ENCODE peak calls at places on chromosomes 2 and 18, in seven cellular contexts. V, P, U, Q, H, T and L are unnamed samples.

GRCh38 chr2:21821697-21822227 is 698.0 kb downstream of the TDRD15 start:
- DNase-seq in P (no peak), U (no peak), H (no peak), Q (no peak), T (no peak), V (no peak), L (no peak)

GRCh38 chr2:230991598-230991997 is 4.3 kb upstream of the SPATA3 start:
- DNase-seq in V (no peak), U (no peak), P (no peak), Q (no peak), H (no peak), T (no peak), L (no peak)

GRCh38 chr2:2331905-2332280 is 818 bp upstream of the MYT1L start:
- DNase-seq in U (no peak), V (no peak), P (no peak), T (no peak), Q (peak; percentile 83), H (peak; percentile 5), L (no peak)

GRCh38 chr2:219471476-219472371 is 27.0 kb upstream of the GMPPA start:
- DNase-seq in T (no peak), P (no peak), H (no peak), Q (no peak), V (no peak), U (no peak), L (no peak)

GRCh38 chr2:149920389-149920788 is 332.8 kb upstream of the MMADHC start:
- DNase-seq in V (no peak), P (no peak), T (no peak), Q (no peak), H (no peak), U (no peak), L (no peak)

GRCh38 chr2:129907256-129907973 is 72.1 kb upstream of the RAB6C start:
- DNase-seq in T (no peak), P (no peak), V (no peak), Q (peak; percentile 3), H (no peak), U (peak; percentile 29), L (no peak)

GRCh38 chr2:195671563-195671962 is 14.5 kb downstream of the SLC39A10 start:
- DNase-seq in Q (no peak), P (no peak), T (no peak), U (no peak), H (no peak), V (no peak), L (no peak)

GRCh38 chr2:170492010-170492409 is 223.1 kb upstream of the SP5 start:
- DNase-seq in V (no peak), P (no peak), Q (no peak), H (no peak), T (no peak), U (no peak), L (no peak)

GRCh38 chr2:33342171-33342570 is 134.3 kb upstream of the RASGRP3 start:
- DNase-seq in Q (no peak), H (no peak), P (no peak), V (no peak), U (no peak), T (no peak), L (no peak)

GRCh38 chr2:74373189-74373588 is 6.9 kb downstream of the DCTN1 start:
- DNase-seq in H (peak; percentile 42), T (no peak), P (no peak), Q (peak; percentile 53), U (no peak), V (no peak), L (no peak)

GRCh38 chr2:24021122-24021998 is 11.5 kb downstream of the MFSD2B start:
- DNase-seq in T (no peak), P (peak; percentile 61), H (peak; percentile 17), U (no peak), V (peak; percentile 96), Q (peak; percentile 85), L (peak; percentile 64)

DNA sequence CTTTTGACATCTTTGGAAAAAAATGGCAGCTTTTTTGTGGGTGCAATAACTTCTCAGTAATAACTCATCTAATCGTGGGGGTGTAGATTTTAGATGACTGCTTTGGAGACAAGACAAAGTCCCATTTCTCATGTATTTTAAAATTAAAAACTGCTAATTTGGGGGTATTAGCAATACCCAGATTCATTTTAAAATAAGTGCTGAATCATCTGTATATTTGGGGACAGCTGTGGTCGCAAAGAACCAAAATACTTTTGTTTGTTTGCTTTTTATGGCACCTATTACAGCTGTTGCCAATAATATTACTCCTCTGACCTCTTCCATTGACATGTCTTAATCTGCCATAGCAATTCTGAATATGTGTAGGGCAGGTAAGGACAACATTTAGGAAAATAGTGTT is 45.4 kb downstream of the STAT1 start:
- DNase-seq in V (no peak), P (no peak), Q (no peak), U (no peak), H (no peak), T (no peak), L (no peak)
- H3K27ac ChIP-seq in V (no peak overlapping the region), P (no peak overlapping the region), Q (no peak overlapping the region), U (no peak overlapping the region), H (no peak overlapping the region), T (no peak overlapping the region), L (no peak overlapping the region)

GRCh38 chr2:25025996-25026530 is 15.8 kb upstream of the EFR3B start:
- DNase-seq in P (no peak), H (no peak), U (peak; percentile 5), V (no peak), Q (no peak), T (no peak), L (no peak)

GRCh38 chr2:25023333-25023732 is 18.5 kb upstream of the EFR3B start:
- DNase-seq in P (no peak), H (no peak), V (no peak), T (no peak), Q (no peak), U (no peak), L (no peak)

GRCh38 chr2:25021963-25022362 is 19.9 kb upstream of the EFR3B start:
- DNase-seq in V (no peak), T (no peak), P (no peak), H (no peak), Q (no peak), U (no peak), L (no peak)

GRCh38 chr2:25029183-25029554 is 12.7 kb upstream of the EFR3B start:
- DNase-seq in U (no peak), V (peak; percentile 60), T (no peak), H (no peak), Q (no peak), P (no peak), L (no peak)

DNA sequence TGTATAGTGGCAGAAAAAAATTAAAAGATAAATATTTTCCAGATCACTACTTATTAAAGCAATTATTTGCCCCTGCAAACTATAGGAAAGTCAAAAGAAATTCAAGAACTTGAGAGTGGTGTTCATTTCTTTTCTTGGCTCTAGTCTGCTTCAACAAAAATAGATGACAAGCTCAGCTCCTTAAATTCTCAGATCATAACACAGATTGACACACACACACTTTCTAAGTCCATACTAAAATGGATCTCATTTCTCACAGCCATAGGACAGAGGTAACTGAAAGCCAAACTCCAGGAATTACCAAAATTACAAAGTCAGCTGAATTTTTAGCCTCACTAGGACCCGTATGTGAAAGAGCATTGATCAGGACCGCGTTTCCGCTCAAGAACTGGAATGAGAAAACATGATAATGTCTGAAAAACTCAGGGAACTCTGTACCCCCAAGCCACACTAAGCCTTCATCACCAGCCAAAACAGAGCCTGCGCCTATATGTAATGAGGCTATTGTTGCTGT is 16.6 kb upstream of the EFR3B start:
- DNase-seq in Q (no peak), U (no peak), P (no peak), T (no peak), V (no peak), H (no peak), L (no peak)
- TF ChIP-seq CTCF in Q (no peak), U (no peak), P (no peak), T (no peak), V (no peak), H (no peak), L (no peak)

DNA sequence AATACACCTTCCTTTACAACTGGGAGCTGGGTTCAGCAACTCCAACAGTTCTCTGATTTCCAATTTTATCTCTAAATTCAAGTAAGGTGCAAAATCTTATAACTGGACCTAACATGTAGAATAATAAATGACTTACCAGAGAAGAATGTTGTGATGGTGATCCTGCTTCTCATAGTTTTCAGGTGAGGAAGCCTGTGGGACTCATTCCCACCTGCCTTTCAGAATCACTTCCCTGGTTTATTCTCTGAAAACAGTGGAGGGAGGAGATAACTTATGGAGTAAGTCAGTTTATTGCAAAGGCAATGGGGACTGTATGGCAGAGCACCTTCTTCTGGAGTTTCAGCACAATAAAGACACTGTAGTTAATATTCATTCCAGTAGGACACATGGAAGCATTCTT is 1188.2 kb upstream of the FAM98A start:
- DNase-seq in T (no peak), U (no peak), P (no peak), V (no peak), H (no peak), Q (no peak), L (peak; percentile 15)
- H3K27ac ChIP-seq in T (no peak overlapping the region), U (no peak overlapping the region), P (no peak overlapping the region), V (no peak overlapping the region), H (no peak overlapping the region), Q (no peak overlapping the region), L (no peak overlapping the region)

GRCh38 chr18:23636041-23636399 is 26.7 kb downstream of the ANKRD29 start:
- DNase-seq in Q (no peak), T (no peak), U (no peak), P (peak; percentile 31), H (no peak), V (no peak), L (no peak)

GRCh38 chr18:23643815-23644214 is 18.9 kb downstream of the ANKRD29 start:
- DNase-seq in H (no peak), P (no peak), U (no peak), Q (no peak), V (no peak), T (no peak), L (no peak)

GRCh38 chr18:23641937-23642666 is 20.6 kb downstream of the ANKRD29 start:
- DNase-seq in H (no peak), U (no peak), Q (no peak), T (no peak), P (no peak), V (no peak), L (no peak)

GRCh38 chr18:23641143-23641720 is 21.5 kb downstream of the ANKRD29 start:
- DNase-seq in U (no peak), V (no peak), T (no peak), H (no peak), P (no peak), Q (no peak), L (no peak)

GRCh38 chr18:23640023-23640422 is 22.7 kb downstream of the ANKRD29 start:
- DNase-seq in T (no peak), U (no peak), V (no peak), H (peak; percentile 46), Q (no peak), P (peak; percentile 22), L (no peak)
- TF ChIP-seq CTCF in T (no peak), U (no peak), V (no peak), H (no peak), Q (peak; percentile 45), P (peak; percentile 47), L (no peak)

GRCh38 chr2:241855245-241855887 is 3.3 kb downstream of the PDCD1 start:
- DNase-seq in Q (no peak), P (no peak), H (no peak), V (no peak), U (peak; percentile 55), T (no peak), L (no peak)
- H3K27ac ChIP-seq in Q (no peak overlapping the region), P (no peak overlapping the region), H (no peak overlapping the region), V (no peak overlapping the region), U (no peak overlapping the region), T (no peak overlapping the region), L (no peak overlapping the region)

GRCh38 chr18:23503038-23503966 is at the start of gene RMC1:
- DNase-seq in U (peak; percentile 98), V (peak; percentile 73), Q (peak; percentile 94), T (peak; percentile 85), P (peak; percentile 80), H (peak; percentile 97), L (peak; percentile 87)
- TF ChIP-seq CTCF in U (no peak), V (no peak), Q (no peak), T (no peak), P (peak; percentile 73), H (no peak), L (no peak)